ENCODE peak calls at places on chromosomes 12 and 14, in six cellular contexts. M is HepG2, V is GM12878, Q is K562, W is A549, H is upper lobe of left lung. G is an unnamed sample.

GRCh38 chr12:44317651-44318126 is 481.8 kb downstream of the TMEM117 start:
- ATAC-seq in M (peak; percentile 93), V (peak; percentile 93), Q (no peak), W (peak; percentile 90), H (peak; percentile 46), G (no peak)

GRCh38 chr12:120162763-120163162 is 31.8 kb downstream of the GCN1 start:
- ATAC-seq in M (no peak), V (no peak), Q (no peak), W (no peak), H (peak; percentile 5), G (no peak)

GRCh38 chr12:92188517-92189188 is 43.0 kb upstream of the BTG1 start:
- ATAC-seq in M (peak; percentile 35), V (no peak), Q (no peak), W (no peak), H (no peak), G (no peak)

GRCh38 chr12:105198961-105199360 is 37.0 kb downstream of the APPL2 start:
- ATAC-seq in M (peak; percentile 74), V (no peak), Q (no peak), W (no peak), H (no peak), G (no peak)

GRCh38 chr12:123398918-123399617 is 15.1 kb downstream of the KMT5A start:
- ATAC-seq in M (no peak), V (no peak), Q (no peak), W (peak; percentile 21), H (peak; percentile 34), G (peak; percentile 11)

GRCh38 chr14:95467232-95467631 is 49.2 kb downstream of the SYNE3 start:
- ATAC-seq in M (no peak), V (no peak), Q (no peak), W (no peak), H (no peak), G (no peak)

GRCh38 chr12:45720069-45720468 is 9.4 kb upstream of the ARID2 start:
- ATAC-seq in M (no peak), V (no peak), Q (peak; percentile 15), W (no peak), H (no peak), G (no peak)

GRCh38 chr12:27534765-27535161 is 10.8 kb downstream of the PPFIBP1 start:
- ATAC-seq in M (no peak), V (peak; percentile 70), Q (no peak), W (no peak), H (no peak), G (no peak)

GRCh38 chr12:9699898-9700605 is 30.5 kb downstream of the CLEC2D start:
- ATAC-seq in M (no peak), V (no peak), Q (no peak), W (no peak), H (no peak), G (no peak)

DNA sequence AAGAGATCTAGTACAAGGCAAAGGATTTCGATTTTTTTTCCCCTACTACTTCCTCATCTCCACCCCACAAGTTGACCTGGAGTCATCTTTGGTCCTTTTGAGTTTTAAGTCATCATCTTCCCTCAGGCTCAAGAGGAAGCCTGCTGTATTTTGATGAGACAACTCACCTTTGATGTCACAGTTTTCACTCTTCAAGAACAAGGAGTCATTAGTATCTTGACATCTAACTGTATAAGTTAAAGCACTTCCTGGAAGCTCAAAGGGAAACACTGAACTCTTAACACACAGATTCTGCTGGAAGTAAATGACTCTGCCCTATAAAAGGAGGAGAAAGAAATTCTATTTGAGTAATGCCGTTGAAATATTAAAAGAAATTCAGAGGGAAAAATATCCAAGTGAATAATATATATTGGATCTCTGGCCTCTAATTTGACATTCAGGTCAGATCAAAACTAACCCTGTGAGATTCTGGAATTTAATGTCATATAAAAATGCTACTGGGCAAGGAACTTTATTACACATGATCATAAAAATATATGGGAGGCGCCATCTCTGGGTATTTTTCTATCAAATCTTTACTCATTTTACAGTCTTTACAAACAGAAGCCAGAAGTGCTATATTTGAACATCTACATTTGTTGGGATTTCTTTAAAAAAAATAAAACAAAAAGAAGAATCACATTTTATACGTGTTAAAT is 435.0 kb downstream of the NRXN3 start:
- ATAC-seq in M (no peak), V (no peak), Q (no peak), W (no peak), H (no peak), G (no peak)
- TF ChIP-seq EP300 in M (no peak), V (no peak), Q (no peak), W (no peak), H (no peak), G (no peak)

GRCh38 chr14:81219210-81219820 is 1.4 kb downstream of the GTF2A1 start:
- ATAC-seq in M (peak; percentile 89), V (peak; percentile 79), Q (peak; percentile 68), W (peak; percentile 88), H (peak; percentile 94), G (peak; percentile 80)
- TF ChIP-seq EP300 in M (peak; percentile 24), V (peak; percentile 7), Q (no peak), W (no peak), H (no peak), G (no peak)

DNA sequence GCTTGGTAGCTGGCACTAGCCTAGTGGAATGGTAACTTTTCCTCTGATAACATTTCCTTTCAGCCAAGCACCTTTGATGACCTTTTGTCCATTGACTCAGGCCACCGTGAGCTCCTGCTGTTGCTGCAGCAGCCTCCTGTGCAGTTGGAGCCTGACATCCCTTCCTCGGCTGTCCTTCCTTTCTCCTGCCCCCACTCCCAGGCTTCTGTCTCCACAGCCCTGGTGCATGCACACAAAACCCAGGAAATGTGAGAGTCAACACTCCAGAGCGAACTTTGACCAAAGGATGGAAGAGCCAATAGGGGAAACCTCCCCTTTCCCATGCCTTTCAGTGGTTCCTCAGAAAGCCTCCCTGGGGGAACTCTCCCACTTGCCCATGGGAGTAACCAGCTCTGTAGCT is 115.0 kb downstream of the TMEM260 start:
- ATAC-seq in M (peak; percentile 95), V (no peak), Q (no peak), W (no peak), H (no peak), G (no peak)
- TF ChIP-seq EP300 in M (no peak), V (no peak), Q (no peak), W (no peak), H (no peak), G (no peak)

GRCh38 chr12:68349921-68350606 is 17.9 kb upstream of the MDM1 start:
- ATAC-seq in M (no peak), V (no peak), Q (no peak), W (no peak), H (no peak), G (no peak)

GRCh38 chr12:68348419-68348818 is 16.3 kb upstream of the MDM1 start:
- ATAC-seq in M (no peak), V (no peak), Q (no peak), W (no peak), H (no peak), G (no peak)

GRCh38 chr12:68352067-68352466 is 19.9 kb upstream of the MDM1 start:
- ATAC-seq in M (no peak), V (no peak), Q (no peak), W (peak; percentile 43), H (no peak), G (no peak)

GRCh38 chr12:68350753-68351152 is 18.6 kb upstream of the MDM1 start:
- ATAC-seq in M (no peak), V (no peak), Q (no peak), W (no peak), H (no peak), G (no peak)

GRCh38 chr12:68349083-68349700 is 17.0 kb upstream of the MDM1 start:
- ATAC-seq in M (no peak), V (no peak), Q (no peak), W (no peak), H (no peak), G (no peak)
- TF ChIP-seq EP300 in M (no peak), V (no peak), Q (no peak), W (no peak), H (no peak), G (no peak)

GRCh38 chr12:125645724-125646123 is 580.5 kb downstream of the AACS start:
- ATAC-seq in M (no peak), V (no peak), Q (no peak), W (no peak), H (no peak), G (no peak)
- TF ChIP-seq EP300 in M (no peak), V (no peak), Q (no peak), W (no peak), H (no peak), G (no peak)

DNA sequence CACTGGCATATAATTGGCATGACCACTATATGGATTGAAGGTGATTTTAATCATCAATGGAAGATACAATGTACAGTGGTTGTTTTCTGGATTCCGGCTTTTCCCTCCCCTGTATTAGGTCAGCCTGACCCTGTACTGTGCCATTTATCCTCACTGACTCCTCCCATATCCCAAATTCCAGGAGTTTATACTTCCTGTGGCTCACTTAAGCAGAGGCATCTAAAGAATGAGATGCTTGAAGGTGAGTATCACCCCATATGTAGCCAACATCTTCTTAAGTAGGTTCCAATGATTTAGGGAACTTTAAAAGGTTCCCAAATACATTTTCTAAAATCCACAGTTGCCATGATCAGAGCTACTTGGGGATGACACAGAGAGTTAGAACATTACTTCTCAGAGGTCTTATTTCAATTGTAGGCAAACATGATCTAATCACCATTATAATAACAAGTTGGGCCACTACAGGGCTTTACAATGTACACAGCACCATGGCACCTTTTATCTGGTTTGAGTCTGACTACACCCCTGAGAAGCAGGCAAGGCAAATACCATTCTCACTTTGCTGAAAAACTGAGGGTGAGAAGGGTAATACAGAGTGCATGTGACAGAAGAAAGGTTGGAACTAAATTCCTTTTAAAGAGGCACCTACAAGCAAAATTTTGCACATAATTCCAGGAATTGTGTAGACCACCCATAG is 212.3 kb upstream of the GARIN6 start:
- ATAC-seq in M (no peak), V (peak; percentile 39), Q (no peak), W (no peak), H (no peak), G (no peak)
- TF ChIP-seq EP300 in M (no peak), V (no peak), Q (no peak), W (no peak), H (no peak), G (no peak)

GRCh38 chr12:2841056-2841455 is 6.2 kb upstream of the NRIP2 start:
- ATAC-seq in M (no peak), V (no peak), Q (no peak), W (no peak), H (no peak), G (no peak)

GRCh38 chr12:2845280-2845679 is 10.4 kb upstream of the NRIP2 start:
- ATAC-seq in M (no peak), V (no peak), Q (peak; percentile 50), W (peak; percentile 18), H (peak; percentile 21), G (peak; percentile 35)

GRCh38 chr12:2844786-2845185 is 10.0 kb upstream of the NRIP2 start:
- ATAC-seq in M (no peak), V (no peak), Q (no peak), W (no peak), H (no peak), G (no peak)

DNA sequence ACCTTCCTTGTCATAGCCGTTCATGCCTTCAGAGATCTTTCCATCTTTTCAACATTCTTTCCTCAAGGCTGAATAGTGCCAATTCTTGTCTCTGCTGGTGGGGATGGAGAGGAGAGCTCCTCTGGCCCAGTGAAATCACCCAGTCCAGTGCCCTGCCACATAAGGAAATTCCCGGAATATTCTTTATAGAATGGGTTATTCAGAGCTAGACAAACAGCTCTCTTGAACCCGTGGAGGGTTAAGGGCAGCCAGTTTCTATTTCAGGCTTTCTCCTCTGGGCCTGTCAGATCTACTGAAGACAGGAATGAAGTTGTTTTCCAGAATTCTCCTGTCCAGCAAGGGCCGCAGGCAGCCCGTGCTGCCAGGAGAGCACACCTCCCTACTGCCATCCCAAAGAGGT is 8.1 kb upstream of the NRIP2 start:
- ATAC-seq in M (no peak), V (no peak), Q (no peak), W (no peak), H (no peak), G (no peak)
- TF ChIP-seq EP300 in M (no peak), V (no peak), Q (no peak), W (no peak), H (no peak), G (no peak)